ENCODE peak calls at places on chromosomes 13 and 19, in four cellular contexts. C, K, G and T are unnamed samples.

GRCh38 chr19:50005428-50005827 is 19.7 kb downstream of the VRK3 start:
- DNase-seq in C (no peak), K (peak), G (no peak), T (no peak)

GRCh38 chr13:25633108-25633507 is 261.3 kb downstream of the ATP8A2 start:
- DNase-seq in C (no peak), K (no peak), G (no peak), T (no peak)

GRCh38 chr19:10858204-10858828 is 10.1 kb downstream of the C19orf38 start:
- DNase-seq in C (no peak), K (peak), G (peak), T (no peak)

GRCh38 chr19:1267441-1268391 is 1.4 kb upstream of the CIRBP start:
- DNase-seq in C (peak), K (no peak), G (no peak), T (no peak)

GRCh38 chr13:51770160-51770559 is 33.8 kb downstream of the DHRS12 start:
- DNase-seq in C (no peak), K (no peak), G (no peak), T (no peak)

GRCh38 chr19:55658846-55659459 is 4.1 kb downstream of the U2AF2 start:
- DNase-seq in C (no peak), K (no peak), G (no peak), T (no peak)

GRCh38 chr13:105552078-105552477 is 983.4 kb downstream of the EFNB2 start:
- DNase-seq in C (no peak), K (peak), G (no peak), T (no peak)

GRCh38 chr19:7917292-7918061 is 2.7 kb upstream of the SNAPC2 start:
- DNase-seq in C (no peak), K (peak), G (peak), T (peak)

GRCh38 chr13:111952814-111953213 is 114.1 kb upstream of the SOX1 start:
- DNase-seq in C (no peak), K (no peak), G (peak), T (no peak)

GRCh38 chr19:38667552-38668205 is 20.2 kb downstream of the ACTN4 start:
- DNase-seq in C (no peak), K (no peak), G (no peak), T (no peak)

GRCh38 chr19:12788682-12789097 is 2.6 kb upstream of the JUNB start:
- DNase-seq in C (peak), K (peak), G (peak), T (peak)

GRCh38 chr19:39156230-39156890 is 30.8 kb downstream of the PAK4 start:
- DNase-seq in C (no peak), K (peak), G (no peak), T (no peak)

GRCh38 chr13:98195054-98195791 is 18.2 kb upstream of the RNF113B start:
- DNase-seq in C (no peak), K (no peak), G (no peak), T (no peak)

GRCh38 chr13:100470841-100471505 is 117.6 kb downstream of the GGACT start:
- DNase-seq in C (no peak), K (no peak), G (no peak), T (no peak)

GRCh38 chr19:8517551-8518442 is 3.8 kb upstream of the ZNF414 start:
- DNase-seq in C (no peak), K (peak), G (no peak), T (peak)

GRCh38 chr19:55640043-55640576 is 692 bp upstream of the ZNF580 start:
- DNase-seq in C (peak), K (peak), G (peak), T (no peak)

GRCh38 chr19:18408053-18408476 is 10.6 kb upstream of the LRRC25 start:
- DNase-seq in C (no peak), K (peak), G (no peak), T (peak)

GRCh38 chr19:17933414-17934129 is 757 bp downstream of the CCDC124 start:
- DNase-seq in C (no peak), K (no peak), G (no peak), T (no peak)

GRCh38 chr13:99303863-99304521 is 3.2 kb downstream of the GPR183 start:
- DNase-seq in C (no peak), K (no peak), G (no peak), T (peak)

GRCh38 chr13:113941571-113942191 is 32.2 kb downstream of the C13orf46 start:
- DNase-seq in C (no peak), K (no peak), G (no peak), T (peak)

GRCh38 chr19:9969688-9969975 is 33.3 kb upstream of the OLFM2 start:
- DNase-seq in C (no peak), K (no peak), G (no peak), T (no peak)

GRCh38 chr19:13968999-13969398 is 16.7 kb downstream of the DCAF15 start:
- DNase-seq in C (no peak), K (no peak), G (no peak), T (no peak)

GRCh38 chr13:52615817-52616216 is 26.4 kb upstream of the HNRNPA1L2 start:
- DNase-seq in C (no peak), K (peak), G (no peak), T (no peak)

GRCh38 chr19:33905473-33905936 is 108.8 kb downstream of the KCTD15 start:
- DNase-seq in C (peak), K (no peak), G (peak), T (no peak)

GRCh38 chr13:82370306-82370705 is 1512.0 kb downstream of the SLITRK1 start:
- DNase-seq in C (no peak), K (no peak), G (no peak), T (no peak)

GRCh38 chr13:71249031-71249430 is 618.0 kb downstream of the DACH1 start:
- DNase-seq in C (no peak), K (no peak), G (no peak), T (no peak)

GRCh38 chr13:110916671-110917142 is 1.8 kb upstream of the ANKRD10 start:
- DNase-seq in C (no peak), K (no peak), G (no peak), T (no peak)

GRCh38 chr19:1449467-1450442 is at the start of gene APC2:
- DNase-seq in C (no peak), K (peak), G (peak), T (no peak)

GRCh38 chr13:114222461-114222968 is 12.2 kb upstream of the CDC16 start:
- DNase-seq in C (no peak), K (no peak), G (no peak), T (peak)

GRCh38 chr13:26985285-26985878 is 186.2 kb downstream of the USP12 start:
- DNase-seq in C (peak), K (peak), G (peak), T (peak)

GRCh38 chr13:59391696-59392095 is 772.0 kb downstream of the DIAPH3 start:
- DNase-seq in C (peak), K (peak), G (peak), T (no peak)

GRCh38 chr19:52034051-52034728 is 6.0 kb upstream of the ZNF614 start:
- DNase-seq in C (no peak), K (no peak), G (no peak), T (no peak)

GRCh38 chr19:33630880-33631627 is 9.3 kb downstream of the CHST8 start:
- DNase-seq in C (no peak), K (no peak), G (no peak), T (no peak)

GRCh38 chr13:95153647-95154405 is 147.4 kb downstream of the ABCC4 start:
- DNase-seq in C (no peak), K (no peak), G (no peak), T (no peak)

GRCh38 chr13:46317120-46317519 is 69.9 kb downstream of the RUBCNL start:
- DNase-seq in C (no peak), K (no peak), G (no peak), T (no peak)
- TF ChIP-seq CTCF in C (no peak), K (no peak), G (no peak), T (no peak)

GRCh38 chr19:36051236-36051635 is 2.8 kb downstream of the THAP8 start:
- DNase-seq in C (no peak), K (peak), G (peak), T (no peak)
- TF ChIP-seq CTCF in C (no peak), K (no peak), G (no peak), T (no peak)

GRCh38 chr19:58218899-58219298 is 9.8 kb upstream of the ZNF544 start:
- DNase-seq in C (no peak), K (peak), G (peak), T (no peak)
- TF ChIP-seq CTCF in C (peak), K (peak), G (peak), T (peak)

GRCh38 chr19:5035105-5035761 is 66.3 kb downstream of the KDM4B start:
- DNase-seq in C (no peak), K (no peak), G (peak), T (no peak)

GRCh38 chr19:5030136-5030820 is 61.4 kb downstream of the KDM4B start:
- DNase-seq in C (no peak), K (no peak), G (peak), T (no peak)

GRCh38 chr19:5030822-5031221 is 61.9 kb downstream of the KDM4B start:
- DNase-seq in C (no peak), K (no peak), G (peak), T (no peak)

GRCh38 chr19:5031231-5032100 is 62.6 kb downstream of the KDM4B start:
- DNase-seq in C (peak), K (peak), G (peak), T (peak)

DNA sequence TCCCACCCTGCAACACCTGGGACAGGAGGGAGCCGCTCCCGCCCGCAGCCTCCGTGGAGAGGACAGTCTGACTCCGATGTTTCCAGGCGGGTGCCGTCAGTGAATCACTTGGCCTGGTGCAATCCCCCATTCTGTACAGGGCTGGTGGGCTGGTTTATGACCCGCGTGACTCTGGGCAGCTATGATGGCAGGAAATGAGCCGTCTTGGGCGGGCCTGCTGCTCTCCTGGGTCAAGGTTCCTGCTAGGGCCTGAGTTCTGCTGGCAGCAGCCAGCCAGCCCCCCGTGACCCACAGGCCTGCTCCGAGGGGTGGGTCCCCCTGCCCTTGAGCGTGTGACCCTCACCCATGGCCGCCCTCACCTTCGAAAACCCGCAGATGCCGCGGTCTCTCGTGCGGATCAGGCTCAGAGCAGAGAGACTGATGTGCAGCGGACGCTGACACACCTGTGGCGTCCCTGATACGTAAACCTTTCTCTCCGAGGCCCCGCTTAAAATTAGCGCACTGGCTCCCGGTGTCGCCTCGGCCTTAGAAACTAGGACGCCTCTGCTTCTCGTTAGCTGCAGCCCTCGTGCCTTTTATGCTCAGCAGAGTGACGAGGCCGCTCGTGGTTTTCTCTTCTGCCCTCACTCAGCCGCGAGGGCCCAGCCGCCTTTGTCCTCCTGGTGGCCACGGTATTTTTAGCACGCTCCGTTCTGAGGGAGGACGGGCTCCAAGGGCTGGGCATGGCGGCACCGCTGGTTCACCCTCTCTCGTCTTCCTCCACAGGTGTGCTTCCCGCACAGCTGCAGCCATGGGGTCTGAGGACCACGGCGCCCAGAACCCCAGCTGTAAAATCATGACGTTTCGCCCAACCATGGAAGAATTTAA is 63.4 kb downstream of the KDM4B start:
- DNase-seq in C (peak), K (no peak), G (peak), T (no peak)
- TF ChIP-seq CTCF in C (peak), K (no peak), G (no peak), T (no peak)

GRCh38 chr13:62631124-62631523 is 1215.5 kb upstream of the PCDH20 start:
- DNase-seq in C (no peak), K (no peak), G (no peak), T (no peak)

GRCh38 chr13:62629618-62630017 is 1214.0 kb upstream of the PCDH20 start:
- DNase-seq in C (no peak), K (no peak), G (no peak), T (no peak)

GRCh38 chr13:62627226-62627625 is 1211.6 kb upstream of the PCDH20 start:
- DNase-seq in C (no peak), K (no peak), G (no peak), T (no peak)

GRCh38 chr13:62625214-62625613 is 1209.6 kb upstream of the PCDH20 start:
- DNase-seq in C (no peak), K (no peak), G (no peak), T (no peak)

GRCh38 chr13:62626771-62627170 is 1211.1 kb upstream of the PCDH20 start:
- DNase-seq in C (no peak), K (peak), G (no peak), T (no peak)
- TF ChIP-seq CTCF in C (no peak), K (no peak), G (no peak), T (no peak)